ENCODE peak calls at places on chromosomes 12 and 14, in six cellular contexts. E is bronchial epithelial cell, R is epithelial cell of esophagus, W is psoas muscle, V is HFF-Myc, Y is breast epithelium. J is an unnamed sample.

GRCh38 chr14:50010752-50011151 is 105.6 kb downstream of the VCPKMT start:
- DNase-seq in E (no peak), V (no peak), R (no peak), W (no peak), Y (no peak), J (no peak)

GRCh38 chr14:91215381-91215780 is 29.1 kb downstream of the GPR68 start:
- DNase-seq in Y (no peak), V (no peak), E (no peak), W (no peak), R (no peak), J (no peak)

GRCh38 chr12:93397412-93397811 is 19.7 kb downstream of the NUDT4 start:
- DNase-seq in W (no peak), R (no peak), V (no peak), E (no peak), Y (no peak), J (no peak)

GRCh38 chr12:53543539-53543938 is 36.3 kb upstream of the NPFF start:
- DNase-seq in E (peak), V (no peak), R (peak), Y (peak), W (no peak), J (peak)

GRCh38 chr14:75982724-75983358 is 1.0 kb upstream of the TGFB3 start:
- DNase-seq in V (no peak), W (peak), E (no peak), R (peak), Y (no peak), J (no peak)

GRCh38 chr12:121110211-121110940 is 22.3 kb upstream of the P2RX7 start:
- DNase-seq in R (peak), W (peak), Y (peak), V (peak), E (peak), J (peak)

GRCh38 chr14:89171628-89172027 is 245.4 kb downstream of the FOXN3 start:
- DNase-seq in W (no peak), E (no peak), R (no peak), Y (no peak), V (no peak), J (no peak)

GRCh38 chr12:114875323-114875722 is 191.3 kb upstream of the TBX3 start:
- DNase-seq in V (no peak), R (no peak), W (no peak), Y (no peak), E (no peak), J (no peak)

GRCh38 chr12:131865196-131865875 is 29.1 kb upstream of the ULK1 start:
- DNase-seq in Y (no peak), R (peak), W (no peak), V (no peak), E (peak), J (no peak)

GRCh38 chr12:16585781-16586180 is 20.2 kb downstream of the LMO3 start:
- DNase-seq in Y (no peak), W (no peak), R (no peak), V (no peak), E (no peak), J (no peak)

GRCh38 chr12:69354561-69355187 is 4.9 kb upstream of the YEATS4 start:
- DNase-seq in W (no peak), V (no peak), E (no peak), Y (no peak), R (no peak), J (no peak)

GRCh38 chr12:53190108-53190729 is 9.5 kb upstream of the CSAD start:
- DNase-seq in R (peak), Y (no peak), E (peak), V (no peak), W (peak), J (peak)

GRCh38 chr12:40587970-40588369 is 104.3 kb upstream of the CNTN1 start:
- DNase-seq in R (no peak), E (peak), Y (no peak), W (no peak), V (no peak), J (no peak)

GRCh38 chr14:30553311-30553989 is 5.5 kb upstream of the G2E3 start:
- DNase-seq in Y (no peak), W (no peak), V (no peak), R (peak), E (peak), J (peak)

GRCh38 chr14:55500708-55501107 is 60.3 kb upstream of the TBPL2 start:
- DNase-seq in Y (no peak), R (no peak), W (no peak), V (no peak), E (no peak), J (no peak)

GRCh38 chr14:55454264-55455151 is 14.1 kb upstream of the TBPL2 start:
- DNase-seq in Y (no peak), E (peak), W (no peak), R (peak), V (peak), J (peak)

GRCh38 chr14:54642950-54643695 is 76.2 kb downstream of the SAMD4A start:
- DNase-seq in R (peak), V (no peak), E (peak), W (no peak), Y (no peak), J (no peak)

GRCh38 chr12:1873531-1874149 is 44.8 kb downstream of the CACNA2D4 start:
- DNase-seq in R (no peak), E (no peak), W (no peak), V (no peak), Y (no peak), J (no peak)

GRCh38 chr14:39988939-39989338 is 556.7 kb upstream of the FBXO33 start:
- DNase-seq in Y (no peak), W (no peak), V (no peak), R (peak), E (peak), J (peak)

GRCh38 chr14:55585854-55586253 is 5.8 kb downstream of the KTN1 start:
- DNase-seq in R (peak), Y (no peak), E (peak), W (no peak), V (no peak), J (no peak)

GRCh38 chr14:55354500-55354899 is 57.1 kb downstream of the ATG14 start:
- DNase-seq in W (no peak), E (peak), V (no peak), Y (no peak), R (peak), J (peak)

GRCh38 chr12:22543246-22544037 is 900 bp downstream of the C2CD5 start:
- DNase-seq in Y (peak), R (peak), V (no peak), E (peak), W (peak), J (no peak)

GRCh38 chr12:118773956-118774723 is 207.2 kb upstream of the SRRM4 start:
- DNase-seq in V (no peak), Y (no peak), W (no peak), R (no peak), E (no peak), J (no peak)

GRCh38 chr14:104206281-104206904 is 68.0 kb downstream of the KIF26A start:
- DNase-seq in R (no peak), V (no peak), Y (no peak), W (no peak), E (no peak), J (no peak)

GRCh38 chr12:102612008-102612407 is 131.6 kb upstream of the IGF1 start:
- DNase-seq in W (no peak), V (no peak), E (no peak), R (no peak), Y (no peak), J (no peak)
- H3K4me3 ChIP-seq in W (no peak), V (no peak), E (no peak), R (no peak), Y (no peak), J (no peak)

GRCh38 chr14:60585676-60586075 is 63.6 kb downstream of the SIX1 start:
- DNase-seq in Y (no peak), R (no peak), W (no peak), E (no peak), V (no peak), J (no peak)
- TF ChIP-seq CTCF in Y (no peak), R (no peak), W (no peak), E (no peak), V (no peak), J (no peak)

GRCh38 chr12:85951823-85952222 is 77.7 kb downstream of the NTS start:
- DNase-seq in V (no peak), Y (no peak), W (no peak), E (peak), R (peak), J (peak)
- H3K4me3 ChIP-seq in V (no peak), Y (no peak), W (no peak), E (no peak), R (no peak), J (no peak)

DNA sequence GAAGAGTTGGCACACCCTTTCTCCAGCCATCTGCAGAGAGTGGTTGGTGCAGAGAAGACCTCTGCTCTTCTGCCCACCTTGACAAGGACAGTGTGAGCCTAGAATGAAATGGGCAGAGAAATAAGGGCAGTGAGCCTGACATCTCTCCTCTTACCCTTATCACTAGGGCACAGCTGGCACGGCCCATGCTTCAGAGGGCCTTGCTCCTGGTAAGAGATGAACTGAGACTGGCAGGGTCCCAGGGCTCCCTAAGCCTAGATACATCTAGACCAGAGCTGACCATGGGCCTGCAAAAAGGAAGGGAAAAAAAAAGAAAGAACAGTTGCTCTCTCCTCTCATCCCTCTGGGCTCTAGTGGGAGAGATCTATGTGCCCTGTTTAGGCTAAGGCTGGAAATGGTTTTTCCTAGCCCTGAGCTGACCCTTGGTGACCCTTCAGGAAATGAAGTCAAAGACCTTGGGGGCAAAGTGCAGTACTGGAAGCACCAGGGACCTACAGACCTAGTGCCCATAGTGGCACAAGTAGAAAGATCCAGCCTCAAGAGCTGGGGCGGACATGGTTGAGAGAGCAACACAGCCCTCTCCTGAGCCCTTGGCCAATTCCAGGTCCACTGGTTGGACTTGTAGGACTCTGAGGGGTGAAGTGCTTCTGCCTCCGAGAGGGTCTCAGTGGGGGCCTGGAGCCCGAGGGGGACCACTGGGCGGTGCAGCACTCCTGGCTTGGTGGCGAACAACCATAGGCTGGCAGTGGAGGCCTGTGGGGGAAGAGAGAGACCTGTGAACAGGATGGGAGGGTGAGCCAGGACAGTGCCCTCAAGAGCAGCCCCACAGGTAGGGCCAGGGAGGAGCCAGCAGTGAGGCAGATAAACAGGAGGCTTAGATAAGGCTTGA is 22.0 kb downstream of the PRPF40B start:
- DNase-seq in Y (no peak), W (no peak), R (no peak), E (no peak), V (no peak), J (no peak)
- TF ChIP-seq CTCF in Y (no peak), W (no peak), R (no peak), E (no peak), V (no peak), J (no peak)

DNA sequence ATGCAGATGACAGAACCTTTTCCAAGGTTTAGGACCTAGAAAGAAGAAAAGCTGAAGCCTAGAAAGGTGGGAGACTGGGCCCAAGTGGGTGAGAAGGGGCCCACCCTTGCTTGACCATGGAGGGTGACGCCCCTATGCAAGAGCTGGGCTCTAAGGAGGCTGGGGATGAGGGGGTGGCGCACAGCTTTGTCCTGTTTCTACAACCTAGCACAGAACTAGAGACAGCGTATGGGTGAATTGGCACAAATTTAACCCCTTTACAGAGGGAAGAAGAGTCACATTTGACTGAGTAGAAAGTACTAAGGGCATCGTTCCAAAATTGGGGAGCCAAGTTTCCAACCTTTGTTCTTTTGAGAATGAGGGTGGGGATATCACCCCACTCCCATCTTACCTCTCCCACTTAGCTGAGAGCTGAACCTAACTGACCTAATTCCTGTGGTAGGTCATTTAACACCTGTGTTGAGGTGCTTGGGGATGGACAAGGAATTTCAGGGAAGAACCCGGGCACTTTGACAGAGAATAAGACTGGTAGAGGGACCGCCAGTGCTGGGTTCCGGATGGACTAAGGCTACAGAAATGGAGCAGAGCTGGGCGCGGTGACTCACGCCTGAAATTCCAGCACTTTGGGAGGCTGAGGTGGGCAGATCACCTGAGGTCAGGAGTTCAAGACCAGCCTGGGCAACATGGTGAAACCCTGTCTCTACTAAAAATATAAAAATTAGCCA is 5.3 kb downstream of the NFKBIA start:
- DNase-seq in W (peak), E (peak), Y (no peak), R (peak), V (no peak), J (no peak)
- H3K4me3 ChIP-seq in W (no peak), E (no peak), Y (no peak), R (no peak), V (no peak), J (no peak)

J was measured in astrocyte of the cerebellum.